ENCODE peak calls at places on chromosome 11, in ten cellular contexts. J is thoracic aorta; B is MM.1S; H is body of pancreas; Z is breast epithelium; M is CD4-positive, alpha-beta memory T cell; C is lower lobe of right lung; I is CD8-positive, alpha-beta memory T cell; F is right lobe of liver; S is ovary. R is an unnamed sample. For H3K36me3, the result is how much of the 10 kb centered on the place peaks cover.

GRCh38 chr11:125429174-125429707 is 66.8 kb downstream of the FEZ1 start:
- DNase-seq in F (no peak), M (peak), C (peak), J (no peak), B (peak), S (peak), Z (peak), I (peak), H (peak), R (peak)

GRCh38 chr11:129247129-129247528 is 55.0 kb upstream of the ARHGAP32 start:
- DNase-seq in F (no peak), J (no peak), C (no peak), I (no peak), Z (no peak), M (no peak), B (no peak), S (no peak), H (no peak), R (no peak)

GRCh38 chr11:32829680-32830412 is at the start of gene PRRG4:
- DNase-seq in J (no peak), S (peak), Z (peak), B (peak), H (peak), M (peak), F (peak), C (peak), I (no peak), R (peak)

GRCh38 chr11:115912484-115912945 is 408.3 kb upstream of the CADM1 start:
- DNase-seq in B (peak), M (no peak), I (no peak), H (peak), Z (no peak), F (no peak), S (no peak), C (no peak), J (no peak), R (no peak)

GRCh38 chr11:22875869-22876473 is 15.7 kb upstream of the CCDC179 start:
- DNase-seq in Z (peak), H (peak), B (peak), S (peak), J (peak), I (peak), M (peak), F (no peak), C (no peak), R (no peak)

GRCh38 chr11:121661796-121662508 is 209.2 kb upstream of the SORL1-AS1 start:
- DNase-seq in F (no peak), M (no peak), H (no peak), J (no peak), C (no peak), Z (no peak), S (no peak), I (no peak), B (no peak), R (no peak)

GRCh38 chr11:115503083-115503885 is 931 bp downstream of the CADM1 start:
- DNase-seq in F (peak), M (peak), C (peak), H (peak), I (peak), S (peak), Z (peak), B (peak), J (no peak), R (peak)

GRCh38 chr11:73244589-73245240 is 26.6 kb downstream of the P2RY2 start:
- DNase-seq in F (peak), J (no peak), H (no peak), S (no peak), M (no peak), B (no peak), Z (no peak), C (no peak), I (no peak), R (no peak)

GRCh38 chr11:82507288-82507687 is 226.4 kb downstream of the FAM181B start:
- DNase-seq in C (no peak), M (no peak), I (no peak), F (no peak), Z (no peak), J (no peak), S (no peak), H (no peak), B (no peak), R (no peak)

GRCh38 chr11:127103586-127104388 is 103.2 kb upstream of the KIRREL3 start:
- DNase-seq in Z (no peak), S (no peak), B (no peak), H (peak), F (no peak), C (no peak), J (no peak), I (no peak), M (no peak), R (no peak)

GRCh38 chr11:123494195-123495050 is 64.4 kb downstream of the GRAMD1B start:
- DNase-seq in S (no peak), M (no peak), B (no peak), F (no peak), J (no peak), H (no peak), I (no peak), C (no peak), Z (no peak), R (no peak)

GRCh38 chr11:2263724-2264360 is 6.5 kb downstream of the ASCL2 start:
- DNase-seq in I (no peak), S (no peak), C (no peak), Z (no peak), H (no peak), M (no peak), B (no peak), J (no peak), F (peak), R (no peak)

GRCh38 chr11:65059959-65060824 is 1.8 kb upstream of the NAALADL1 start:
- DNase-seq in S (no peak), J (no peak), F (no peak), I (no peak), B (no peak), C (no peak), M (no peak), Z (no peak), H (no peak), R (no peak)

GRCh38 chr11:65898656-65899355 is 1.4 kb downstream of the FOSL1 start:
- DNase-seq in M (no peak), S (no peak), J (no peak), B (no peak), Z (no peak), F (no peak), H (no peak), I (no peak), C (peak), R (no peak)

GRCh38 chr11:97902828-97903227 is 1117.9 kb upstream of the CNTN5 start:
- DNase-seq in J (no peak), I (no peak), Z (no peak), H (no peak), F (no peak), B (no peak), S (no peak), C (no peak), M (no peak), R (no peak)

GRCh38 chr11:13889566-13890214 is 72.8 kb upstream of the SPON1 start:
- DNase-seq in F (no peak), H (no peak), M (no peak), Z (no peak), C (no peak), B (no peak), I (no peak), S (no peak), J (no peak), R (no peak)

GRCh38 chr11:60858731-60859464 is 3.1 kb upstream of the PTGDR2 start:
- DNase-seq in B (no peak), Z (no peak), F (no peak), I (no peak), H (no peak), S (no peak), J (no peak), C (no peak), M (no peak), R (no peak)

GRCh38 chr11:63763506-63764200 is 4.9 kb downstream of the ZFTA start:
- DNase-seq in C (no peak), S (peak), J (no peak), B (no peak), I (no peak), H (no peak), M (no peak), F (peak), Z (no peak), R (peak)

GRCh38 chr11:63762662-63763505 is 5.7 kb downstream of the ZFTA start:
- DNase-seq in M (no peak), J (no peak), Z (no peak), B (no peak), H (peak), C (no peak), S (peak), F (peak), I (no peak), R (peak)

GRCh38 chr11:63761870-63762661 is 6.5 kb downstream of the ZFTA start:
- DNase-seq in C (no peak), B (no peak), J (no peak), I (no peak), F (no peak), H (no peak), S (peak), Z (no peak), M (no peak), R (peak)

GRCh38 chr11:63761173-63761572 is 7.4 kb downstream of the ZFTA start:
- DNase-seq in I (no peak), C (no peak), H (no peak), B (no peak), F (no peak), M (no peak), Z (no peak), S (no peak), J (no peak), R (no peak)

GRCh38 chr11:63760487-63761079 is 8.0 kb downstream of the ZFTA start:
- DNase-seq in M (no peak), B (no peak), S (no peak), I (no peak), H (no peak), J (no peak), F (no peak), C (no peak), Z (no peak), R (no peak)
- H3K36me3 ChIP-seq in M (under half), B (under half), S (under half), I (under half), H (under half), J (under half), F (under half), C (under half), Z (under half), R (under half)

GRCh38 chr11:12679471-12679870 is 5.2 kb downstream of the TEAD1 start:
- DNase-seq in M (no peak), I (no peak), H (no peak), S (no peak), J (no peak), C (no peak), B (no peak), F (no peak), Z (no peak), R (no peak)
- H3K36me3 ChIP-seq in M (under half), I (under half), H (under half), S (under half), J (under half), C (under half), B (under half), F (under half), Z (under half), R (under half)

GRCh38 chr11:41795004-41795403 is 335.6 kb upstream of the LRRC4C start:
- DNase-seq in M (no peak), F (no peak), I (no peak), C (no peak), B (no peak), J (no peak), H (no peak), Z (no peak), S (no peak), R (no peak)

GRCh38 chr11:41799747-41800146 is 340.3 kb upstream of the LRRC4C start:
- DNase-seq in C (no peak), S (no peak), B (no peak), F (no peak), I (no peak), Z (no peak), J (no peak), M (no peak), H (no peak), R (no peak)
- H3K36me3 ChIP-seq in C (under half), S (under half), B (under half), F (under half), I (under half), Z (under half), J (under half), M (under half), H (under half), R (under half)

GRCh38 chr11:75308116-75308515 is 43.3 kb downstream of the ARRB1 start:
- DNase-seq in C (no peak), F (peak), J (no peak), B (no peak), Z (no peak), M (no peak), H (peak), S (no peak), I (no peak), R (no peak)
- H3K36me3 ChIP-seq in C (under half), F (under half), J (under half), B (under half), Z (under half), M (under half), H (under half), S (under half), I (under half), R (under half)

DNA sequence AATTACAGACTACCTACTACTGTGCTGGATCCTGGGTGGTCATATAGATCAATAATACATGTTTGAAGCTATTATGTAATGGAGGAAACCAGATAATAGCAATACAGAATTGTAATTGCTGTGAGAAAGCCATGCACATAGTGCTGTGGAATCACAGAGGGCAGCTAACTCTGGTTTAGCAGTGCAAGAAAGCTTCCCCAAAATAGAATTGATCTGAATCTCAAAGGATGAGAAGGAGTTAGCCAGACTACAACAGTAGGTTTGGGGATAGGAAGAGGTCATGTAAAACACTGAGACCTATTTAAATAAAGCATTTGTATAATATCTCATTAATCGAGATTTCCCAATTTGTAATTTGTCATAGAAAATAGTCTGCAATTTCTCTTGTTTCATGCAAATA is 7.5 kb downstream of the C11orf58 start:
- DNase-seq in Z (no peak), J (no peak), C (no peak), F (no peak), I (no peak), B (no peak), M (no peak), S (no peak), H (no peak), R (no peak)
- H3K36me3 ChIP-seq in Z (under half), J (under half), C (half or more), F (half or more), I (under half), B (under half), M (under half), S (under half), H (under half), R (half or more)

GRCh38 chr11:7667460-7667859 is 5.8 kb downstream of the CYB5R2 start:
- DNase-seq in Z (no peak), J (no peak), S (no peak), F (no peak), H (no peak), I (no peak), B (no peak), M (no peak), C (no peak), R (no peak)

GRCh38 chr11:7668464-7668863 is 4.8 kb downstream of the CYB5R2 start:
- DNase-seq in B (no peak), I (no peak), Z (no peak), H (no peak), F (no peak), S (no peak), C (no peak), J (no peak), M (no peak), R (no peak)

GRCh38 chr11:7664867-7665266 is 8.4 kb downstream of the CYB5R2 start:
- DNase-seq in S (no peak), I (no peak), Z (no peak), J (no peak), C (no peak), F (no peak), B (no peak), M (no peak), H (no peak), R (no peak)

GRCh38 chr11:7665473-7666291 is 7.6 kb downstream of the CYB5R2 start:
- DNase-seq in S (peak), M (peak), F (peak), Z (peak), C (peak), I (peak), B (peak), H (peak), J (peak), R (peak)

GRCh38 chr11:7666292-7666866 is 6.9 kb downstream of the CYB5R2 start:
- DNase-seq in Z (no peak), J (no peak), B (no peak), C (no peak), M (no peak), I (no peak), S (no peak), F (no peak), H (no peak), R (no peak)
- H3K36me3 ChIP-seq in Z (under half), J (under half), B (under half), C (under half), M (under half), I (under half), S (under half), F (under half), H (under half), R (under half)

GRCh38 chr11:117480221-117480620 is 152.6 kb downstream of the CEP164 start:
- DNase-seq in S (no peak), M (no peak), I (no peak), F (no peak), Z (no peak), H (no peak), J (no peak), B (no peak), C (no peak), R (no peak)
- H3K36me3 ChIP-seq in S (under half), M (under half), I (under half), F (under half), Z (under half), H (under half), J (under half), B (under half), C (under half), R (under half)

GRCh38 chr11:71482216-71482615 is 29.2 kb downstream of the NADSYN1 start:
- DNase-seq in F (no peak), S (no peak), M (no peak), H (no peak), C (no peak), B (no peak), J (no peak), I (no peak), Z (no peak), R (no peak)
- H3K36me3 ChIP-seq in F (under half), S (under half), M (half or more), H (under half), C (half or more), B (under half), J (half or more), I (under half), Z (under half), R (half or more)

R was measured in left ventricle myocardium inferior.